ENCODE peak calls at places on chromosomes 7 and 10, in six cellular contexts. V is glutamatergic neuron, W is NCI-H460, H is HuH-7, F is nucleus accumbens, T is T-helper 1 cell. Z is an unnamed sample.

GRCh38 chr7:99171731-99172130 is 27.8 kb upstream of the SMURF1 start:
- DNase-seq in V (no peak), W (peak), H (no peak), F (no peak), T (no peak), Z (no peak)

GRCh38 chr7:117119192-117119924 is 166.1 kb downstream of the ST7 start:
- DNase-seq in V (peak), W (peak), H (peak), F (peak), T (peak), Z (peak)

GRCh38 chr10:75043256-75044121 is 68.0 kb upstream of the SAMD8 start:
- DNase-seq in V (peak), W (no peak), H (no peak), F (no peak), T (peak), Z (peak)

GRCh38 chr10:46520941-46521340 is 35.5 kb downstream of the GPRIN2 start:
- DNase-seq in V (peak), W (no peak), H (no peak), F (no peak), T (no peak), Z (no peak)

GRCh38 chr10:24603333-24603732 is 120.4 kb downstream of the ARHGAP21 start:
- DNase-seq in V (no peak), W (no peak), H (no peak), F (no peak), T (no peak), Z (no peak)

GRCh38 chr10:32893431-32893830 is 64.6 kb downstream of the ITGB1 start:
- DNase-seq in V (no peak), W (no peak), H (no peak), F (no peak), T (no peak), Z (no peak)

GRCh38 chr7:107103369-107103768 is 58.9 kb downstream of the PRKAR2B start:
- DNase-seq in V (no peak), W (no peak), H (no peak), F (no peak), T (no peak), Z (no peak)

GRCh38 chr7:136086712-136087111 is 109.6 kb upstream of the MTPN start:
- DNase-seq in V (no peak), W (peak), H (peak), F (peak), T (no peak), Z (no peak)

GRCh38 chr7:157558875-157559595 is 222.2 kb downstream of the DNAJB6 start:
- DNase-seq in V (peak), W (no peak), H (no peak), F (no peak), T (no peak), Z (no peak)

GRCh38 chr10:48701941-48702340 is 17.3 kb downstream of the WDFY4 start:
- DNase-seq in V (no peak), W (no peak), H (no peak), F (no peak), T (no peak), Z (no peak)

GRCh38 chr7:120792091-120792860 is 65.7 kb downstream of the TSPAN12 start:
- DNase-seq in V (peak), W (peak), H (peak), F (peak), T (peak), Z (peak)

GRCh38 chr10:7410800-7411670 is at the start of gene SFMBT2:
- DNase-seq in V (peak), W (peak), H (no peak), F (peak), T (peak), Z (peak)

GRCh38 chr7:148340881-148341280 is 249.7 kb upstream of the C7orf33 start:
- DNase-seq in V (no peak), W (no peak), H (no peak), F (no peak), T (no peak), Z (no peak)

GRCh38 chr7:27510550-27510949 is 152.1 kb downstream of the HIBADH start:
- DNase-seq in V (no peak), W (no peak), H (no peak), F (no peak), T (no peak), Z (no peak)